ENCODE peak calls at places on chromosomes 16 and 17, in nine cellular contexts. G, W, E, Q, T, F, X, Y and P are unnamed samples.

GRCh38 chr17:27627514-27627913 is 3.5 kb upstream of the LGALS9 start:
- DNase-seq in E (no peak), F (no peak), G (no peak), T (no peak), Q (no peak), X (no peak), W (no peak), Y (no peak), P (no peak)

GRCh38 chr16:84804326-84804725 is 15.5 kb upstream of the CRISPLD2 start:
- DNase-seq in F (no peak), Y (no peak), G (no peak), X (no peak), Q (no peak), T (no peak), W (no peak), E (no peak), P (no peak)

GRCh38 chr16:68374961-68375660 is 64.3 kb downstream of the PRMT7 start:
- DNase-seq in F (no peak), X (no peak), G (no peak), W (no peak), E (no peak), Y (no peak), Q (no peak), T (no peak), P (no peak)

GRCh38 chr17:73138541-73139138 is 26.2 kb upstream of the SSTR2 start:
- DNase-seq in Q (no peak), E (no peak), X (no peak), W (no peak), Y (peak; percentile 32), F (no peak), T (no peak), G (no peak), P (no peak)

GRCh38 chr16:29811896-29812665 is at the start of gene PRRT2:
- DNase-seq in G (peak; percentile 68), Q (peak; percentile 38), X (no peak), Y (peak; percentile 84), F (peak; percentile 83), W (peak; percentile 59), T (peak; percentile 38), E (peak; percentile 9), P (no peak)

GRCh38 chr17:31393749-31394146 is 2.3 kb downstream of the RAB11FIP4 start:
- DNase-seq in T (no peak), X (no peak), Q (no peak), W (no peak), E (no peak), Y (no peak), F (no peak), G (peak; percentile 0), P (no peak)

GRCh38 chr17:50139950-50140885 is 10.3 kb upstream of the SAMD14 start:
- DNase-seq in G (peak; percentile 82), T (peak; percentile 81), F (peak; percentile 81), E (peak; percentile 70), X (peak; percentile 77), Q (peak; percentile 75), Y (peak; percentile 89), W (peak; percentile 82), P (no peak)

GRCh38 chr17:47251421-47251940 is 2.1 kb upstream of the ITGB3 start:
- DNase-seq in E (no peak), T (no peak), F (no peak), W (no peak), X (no peak), Q (no peak), Y (no peak), G (no peak), P (no peak)

GRCh38 chr16:27579086-27579980 is 29.4 kb downstream of the KATNIP start:
- DNase-seq in W (no peak), Y (no peak), F (no peak), T (no peak), Q (peak; percentile 59), E (no peak), G (no peak), X (no peak), P (peak; percentile 53)

GRCh38 chr16:31093132-31093703 is 1.4 kb downstream of the VKORC1 start:
- DNase-seq in G (no peak), T (no peak), X (no peak), W (no peak), Y (peak; percentile 60), Q (peak; percentile 31), F (no peak), E (no peak), P (no peak)

GRCh38 chr17:37430051-37430591 is 23.4 kb downstream of the TADA2A start:
- DNase-seq in F (no peak), W (no peak), T (no peak), G (no peak), X (no peak), Y (no peak), E (no peak), Q (peak; percentile 67), P (no peak)

GRCh38 chr16:87464691-87465300 is 28.0 kb downstream of the ZCCHC14 start:
- DNase-seq in F (peak; percentile 64), T (peak; percentile 17), Q (peak; percentile 91), Y (peak; percentile 47), E (no peak), G (peak; percentile 81), W (peak; percentile 60), X (no peak), P (no peak)
- H3K4me3 ChIP-seq in F (peak overlapping the region; percentile 20), T (no peak overlapping the region), Q (peak overlapping the region; percentile 48), Y (peak overlapping the region; percentile 16), E (no peak overlapping the region), G (peak overlapping the region; percentile 33), W (no peak overlapping the region), X (peak overlapping the region; percentile 15), P (no peak overlapping the region)

DNA sequence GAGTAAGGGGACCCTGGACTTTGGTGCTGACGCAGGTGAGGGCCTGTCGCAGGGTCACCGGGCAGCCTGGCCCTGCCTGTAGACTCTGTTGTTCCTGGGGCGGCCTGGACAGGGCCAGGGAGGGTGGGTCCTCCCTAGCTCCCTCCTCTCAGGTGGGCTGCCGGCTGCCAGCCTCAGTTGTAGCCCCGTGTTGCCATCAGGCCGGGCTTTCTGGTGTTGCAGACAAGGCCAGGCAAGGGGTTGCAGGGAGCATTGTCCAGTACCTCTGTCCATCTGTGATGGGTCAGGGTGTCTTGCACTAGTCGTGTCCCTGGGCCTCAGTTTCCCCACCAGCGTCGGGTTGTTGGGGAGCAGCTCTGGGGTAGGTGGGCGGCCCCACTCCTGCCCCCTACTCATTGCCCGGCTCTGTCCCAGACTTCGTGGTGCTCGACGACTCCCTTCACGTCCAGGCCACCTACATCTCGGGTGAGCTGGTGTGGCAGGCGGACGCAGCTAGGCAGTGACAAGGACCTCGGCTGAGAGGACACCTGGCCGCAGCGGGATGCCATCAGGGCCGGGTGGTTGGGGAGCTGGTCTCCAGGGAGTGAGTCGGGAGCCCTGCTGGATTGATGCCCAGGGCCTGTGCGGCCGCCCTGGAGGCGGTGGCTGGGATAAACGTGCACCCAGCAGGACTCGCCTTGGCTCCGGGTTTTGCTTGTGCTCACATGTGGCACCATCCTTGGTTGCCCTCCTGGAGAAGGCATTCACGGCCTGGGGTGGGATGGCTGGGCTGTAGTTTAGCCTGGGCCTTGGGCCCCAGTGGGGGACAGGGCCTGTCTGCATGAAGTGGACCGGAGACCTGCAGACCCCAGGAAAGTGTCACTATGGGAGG is 1.9 kb downstream of the CEMP1 start:
- DNase-seq in T (no peak), E (no peak), Q (no peak), X (no peak), G (no peak), F (peak; percentile 19), Y (peak; percentile 60), W (no peak), P (no peak)
- TF ChIP-seq CTCF in T (no peak), E (no peak), Q (no peak), X (no peak), G (no peak), F (no peak), Y (peak; percentile 14), W (no peak), P (peak; percentile 5)

DNA sequence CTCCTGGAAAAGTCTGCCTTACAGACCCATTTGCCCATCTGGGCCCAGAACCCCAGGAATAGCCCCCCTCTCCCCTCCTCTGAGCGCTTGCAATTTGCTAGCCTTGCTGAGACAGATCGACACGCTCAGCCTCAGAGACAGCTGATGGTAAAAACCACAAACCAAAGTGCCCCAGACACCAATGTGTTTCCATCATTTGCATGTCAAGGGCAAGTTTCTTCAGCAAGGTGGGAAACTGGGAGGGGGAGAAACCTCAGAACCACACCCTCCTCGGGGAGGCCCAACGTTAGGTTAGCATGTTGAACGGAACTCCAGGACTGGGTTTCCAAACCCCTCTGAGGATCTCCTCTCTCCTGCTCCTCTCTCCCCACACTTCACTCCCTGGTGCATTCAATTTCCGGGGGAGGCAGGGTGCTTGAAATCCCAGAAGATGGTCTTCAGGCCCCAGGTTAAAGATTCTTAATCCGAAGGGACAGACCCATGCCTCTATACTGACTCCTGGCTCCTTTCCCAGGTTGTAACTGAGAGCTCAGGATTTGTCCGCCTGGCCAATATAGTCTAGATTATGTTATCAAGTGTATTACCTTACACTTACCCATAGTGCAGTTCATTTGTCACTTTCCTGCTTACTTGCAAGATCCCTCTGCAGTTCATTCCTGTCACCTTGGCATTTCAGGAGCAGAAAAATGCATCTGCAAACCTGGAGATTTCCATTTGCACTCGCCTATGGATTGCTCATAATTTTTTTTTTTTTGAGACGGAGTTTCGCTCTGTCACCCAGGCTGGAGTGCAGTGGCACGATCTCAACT is 1.3 kb upstream of the CUEDC1 start:
- DNase-seq in Y (no peak), E (no peak), X (peak; percentile 41), T (peak; percentile 86), F (no peak), G (no peak), W (no peak), Q (no peak), P (no peak)
- H3K4me3 ChIP-seq in Y (no peak overlapping the region), E (no peak overlapping the region), X (no peak overlapping the region), T (no peak overlapping the region), F (no peak overlapping the region), G (peak overlapping the region; percentile 80), W (no peak overlapping the region), Q (peak overlapping the region; percentile 80), P (no peak overlapping the region)

GRCh38 chr17:55059724-55060123 is 91.2 kb downstream of the STXBP4 start:
- DNase-seq in F (no peak), W (no peak), Y (no peak), X (no peak), E (no peak), T (no peak), Q (no peak), G (no peak), P (no peak)

GRCh38 chr17:55056530-55056929 is 88.0 kb downstream of the STXBP4 start:
- DNase-seq in Y (peak; percentile 14), X (no peak), E (no peak), W (peak; percentile 38), Q (no peak), T (no peak), G (no peak), F (no peak), P (peak; percentile 50)

GRCh38 chr17:55054429-55054828 is 85.9 kb downstream of the STXBP4 start:
- DNase-seq in T (no peak), E (no peak), X (no peak), Q (no peak), W (no peak), F (no peak), G (no peak), Y (no peak), P (no peak)

GRCh38 chr17:55057184-55057583 is 88.6 kb downstream of the STXBP4 start:
- DNase-seq in F (no peak), X (no peak), Q (no peak), G (no peak), Y (no peak), E (no peak), W (no peak), T (no peak), P (no peak)

DNA sequence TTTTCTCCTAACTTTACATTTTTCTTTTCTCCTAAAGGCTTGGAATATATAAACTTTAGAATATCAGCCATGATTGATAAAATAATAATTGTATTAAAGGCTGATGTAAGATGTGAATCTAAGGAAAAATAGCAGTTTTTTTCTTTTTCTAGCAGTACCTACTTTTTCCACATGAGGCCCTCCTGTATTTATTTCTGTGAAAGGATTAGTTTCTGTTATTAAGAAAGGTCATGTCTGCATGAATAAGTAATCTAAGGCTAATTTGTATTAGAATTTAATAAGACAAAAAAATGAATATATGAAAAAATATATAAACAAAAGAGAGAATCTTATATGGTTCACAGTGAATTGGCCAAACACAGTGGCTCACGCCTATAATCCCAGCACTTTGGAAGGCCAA is 85.3 kb downstream of the STXBP4 start:
- DNase-seq in Q (no peak), T (no peak), Y (no peak), E (no peak), F (no peak), X (no peak), G (no peak), W (no peak), P (no peak)
- TF ChIP-seq CTCF in Q (peak; percentile 51), T (peak; percentile 11), Y (peak; percentile 21), E (no peak), F (no peak), X (peak; percentile 30), G (peak; percentile 48), W (no peak), P (peak; percentile 48)